ENCODE peak calls at places on chromosomes 13 and 19, in ten cellular contexts. E, Y, S, K, F, H, I, O, Z and U are unnamed samples.

GRCh38 chr19:14004619-14005380 is 1.3 kb downstream of the RFX1 start:
- DNase-seq in F (no peak), I (peak; percentile 57), Z (peak; percentile 56), H (no peak), O (no peak), E (no peak), S (peak; percentile 77), K (no peak), Y (no peak), U (peak; percentile 41)

GRCh38 chr13:107421951-107422350 is 793.4 kb downstream of the LIG4 start:
- DNase-seq in S (no peak), I (no peak), H (no peak), Y (no peak), Z (no peak), O (no peak), F (no peak), E (no peak), K (no peak), U (no peak)

GRCh38 chr19:20051841-20052768 is 12.8 kb upstream of the ZNF682 start:
- DNase-seq in F (peak; percentile 26), I (peak; percentile 74), E (no peak), O (peak; percentile 96), H (peak; percentile 25), Z (peak; percentile 97), S (peak; percentile 96), K (peak; percentile 92), Y (peak; percentile 45), U (no peak)

GRCh38 chr19:6424190-6424938 is at the start of gene KHSRP:
- DNase-seq in I (no peak), F (no peak), H (peak; percentile 41), O (peak; percentile 66), Y (no peak), K (no peak), E (peak; percentile 4), Z (no peak), S (no peak), U (peak; percentile 51)

GRCh38 chr19:48915757-48916156 is 15.6 kb downstream of the NUCB1 start:
- DNase-seq in O (no peak), Z (no peak), Y (no peak), H (no peak), I (no peak), K (no peak), E (no peak), S (no peak), F (no peak), U (no peak)

GRCh38 chr13:50082426-50083283 is 67.4 kb downstream of the KCNRG start:
- DNase-seq in Z (no peak), Y (peak; percentile 66), O (peak; percentile 58), H (peak; percentile 59), F (peak; percentile 66), K (no peak), I (peak; percentile 95), E (peak; percentile 92), S (peak; percentile 91), U (peak; percentile 90)

GRCh38 chr19:51800849-51801244 is 5.9 kb downstream of the FPR3 start:
- DNase-seq in S (no peak), H (no peak), E (no peak), Z (no peak), Y (no peak), K (no peak), O (peak; percentile 51), F (no peak), I (no peak), U (no peak)

GRCh38 chr13:27830010-27830409 is 37.7 kb downstream of the GSX1 start:
- DNase-seq in S (peak; percentile 71), I (peak; percentile 69), Z (peak; percentile 57), O (peak; percentile 62), Y (peak; percentile 32), F (peak; percentile 49), H (peak; percentile 57), K (no peak), E (peak; percentile 49), U (peak; percentile 63)

GRCh38 chr19:5432687-5433086 is 22.5 kb upstream of the ZNRF4 start:
- DNase-seq in O (no peak), Y (no peak), S (no peak), F (no peak), K (no peak), Z (no peak), H (no peak), I (no peak), E (no peak), U (no peak)

GRCh38 chr19:869245-870177 is 10.0 kb downstream of the CFD start:
- DNase-seq in I (no peak), E (peak; percentile 92), F (no peak), K (peak; percentile 80), H (no peak), Z (no peak), O (peak; percentile 89), Y (no peak), S (no peak), U (no peak)

GRCh38 chr19:10390652-10391286 is 10.4 kb upstream of the TYK2 start:
- DNase-seq in I (peak; percentile 75), Y (peak; percentile 38), K (no peak), H (peak; percentile 45), Z (peak; percentile 69), O (peak; percentile 71), E (peak; percentile 79), F (peak; percentile 47), S (peak; percentile 70), U (peak; percentile 79)

GRCh38 chr19:14497347-14497921 is 1.5 kb upstream of the GIPC1 start:
- DNase-seq in Z (peak; percentile 74), F (no peak), O (no peak), E (peak; percentile 51), K (no peak), S (no peak), H (no peak), Y (no peak), I (no peak), U (no peak)

GRCh38 chr19:41646589-41647204 is 19.8 kb upstream of the CEACAM4 start:
- DNase-seq in Y (no peak), E (peak; percentile 14), H (peak; percentile 28), F (no peak), I (peak; percentile 52), O (no peak), Z (no peak), S (peak; percentile 76), K (no peak), U (peak; percentile 33)

GRCh38 chr13:91174886-91175501 is 172.5 kb upstream of the MIR17HG start:
- DNase-seq in K (no peak), F (no peak), S (peak; percentile 33), I (no peak), O (no peak), Y (no peak), H (no peak), E (no peak), Z (no peak), U (no peak)

GRCh38 chr19:49637865-49638350 is 2.0 kb downstream of the RRAS start:
- DNase-seq in E (peak; percentile 93), S (peak; percentile 87), I (no peak), H (no peak), F (no peak), Y (no peak), Z (no peak), O (peak; percentile 83), K (peak; percentile 47), U (no peak)

GRCh38 chr19:33303791-33304759 is 1.7 kb upstream of the CEBPA start:
- DNase-seq in I (no peak), O (peak; percentile 43), Z (no peak), S (no peak), F (no peak), K (no peak), Y (no peak), H (no peak), E (no peak), U (no peak)

GRCh38 chr19:8355631-8356402 is 8.1 kb upstream of the ANGPTL4 start:
- DNase-seq in F (no peak), S (no peak), E (peak; percentile 99), K (peak; percentile 99), H (no peak), Y (no peak), O (no peak), Z (no peak), I (no peak), U (no peak)

GRCh38 chr19:49161987-49162386 is 4.4 kb downstream of the TRPM4 start:
- DNase-seq in H (no peak), F (no peak), S (no peak), Z (no peak), K (no peak), Y (no peak), O (no peak), I (no peak), E (no peak), U (no peak)